ENCODE peak calls at places on chromosomes 16 and 17, in ten cellular contexts. One of them, this sample, is unnamed.
A peak's percentile ranks its signal among the peaks of the same experiment; 100 is the strongest.

GRCh38 chr16:87705780-87706277 is 60.0 kb downstream of the KLHDC4 start:
- DNase-seq in stomach: peak; percentile 37
- DNase-seq in NCI-H510A: peak; percentile 71
- DNase-seq in dorsolateral prefrontal cortex: no peak
- DNase-seq in HCEC 1CT: no peak
- DNase-seq in T47D: no peak
- DNase-seq in activated T-cell treated with anti-CD3 and anti-CD28 coated beads for 1 hour: no peak
- DNase-seq in Peyer's patch: no peak
- DNase-seq in K562: no peak
- DNase-seq in pulmonary artery endothelial cell: no peak
- DNase-seq in this sample: no peak

GRCh38 chr17:55601874-55602364 is 90.7 kb upstream of the SMIM36 start:
- DNase-seq in Peyer's patch: no peak
- DNase-seq in T47D: peak; percentile 38
- DNase-seq in dorsolateral prefrontal cortex: no peak
- DNase-seq in NCI-H510A: no peak
- DNase-seq in stomach: no peak
- DNase-seq in HCEC 1CT: peak; percentile 50
- DNase-seq in pulmonary artery endothelial cell: no peak
- DNase-seq in activated T-cell treated with anti-CD3 and anti-CD28 coated beads for 1 hour: no peak
- DNase-seq in K562: peak; percentile 43
- DNase-seq in this sample: no peak

GRCh38 chr16:62477796-62478195 is 441.6 kb upstream of the CDH8 start:
- DNase-seq in activated T-cell treated with anti-CD3 and anti-CD28 coated beads for 1 hour: no peak
- DNase-seq in stomach: no peak
- DNase-seq in NCI-H510A: no peak
- DNase-seq in T47D: no peak
- DNase-seq in pulmonary artery endothelial cell: no peak
- DNase-seq in K562: no peak
- DNase-seq in HCEC 1CT: no peak
- DNase-seq in dorsolateral prefrontal cortex: no peak
- DNase-seq in Peyer's patch: peak; percentile 33
- DNase-seq in this sample: no peak

GRCh38 chr17:13460646-13461045 is 141.1 kb downstream of the HS3ST3A1 start:
- DNase-seq in stomach: no peak
- DNase-seq in HCEC 1CT: no peak
- DNase-seq in Peyer's patch: no peak
- DNase-seq in K562: no peak
- DNase-seq in T47D: no peak
- DNase-seq in dorsolateral prefrontal cortex: no peak
- DNase-seq in pulmonary artery endothelial cell: no peak
- DNase-seq in activated T-cell treated with anti-CD3 and anti-CD28 coated beads for 1 hour: no peak
- DNase-seq in NCI-H510A: no peak
- DNase-seq in this sample: no peak

GRCh38 chr17:27782791-27783206 is 17.5 kb downstream of the NOS2 start:
- DNase-seq in dorsolateral prefrontal cortex: no peak
- DNase-seq in pulmonary artery endothelial cell: no peak
- DNase-seq in stomach: no peak
- DNase-seq in NCI-H510A: no peak
- DNase-seq in activated T-cell treated with anti-CD3 and anti-CD28 coated beads for 1 hour: no peak
- DNase-seq in Peyer's patch: no peak
- DNase-seq in HCEC 1CT: no peak
- DNase-seq in K562: no peak
- DNase-seq in T47D: no peak
- DNase-seq in this sample: no peak

GRCh38 chr17:49546546-49547535 is 28.8 kb upstream of the NXPH3 start:
- DNase-seq in dorsolateral prefrontal cortex: no peak
- DNase-seq in NCI-H510A: no peak
- DNase-seq in K562: no peak
- DNase-seq in T47D: no peak
- DNase-seq in HCEC 1CT: no peak
- DNase-seq in activated T-cell treated with anti-CD3 and anti-CD28 coated beads for 1 hour: no peak
- DNase-seq in Peyer's patch: no peak
- DNase-seq in stomach: no peak
- DNase-seq in pulmonary artery endothelial cell: no peak
- DNase-seq in this sample: no peak

GRCh38 chr16:27984121-27984520 is 79.4 kb downstream of the GSG1L start:
- DNase-seq in Peyer's patch: no peak
- DNase-seq in pulmonary artery endothelial cell: no peak
- DNase-seq in K562: no peak
- DNase-seq in HCEC 1CT: no peak
- DNase-seq in stomach: no peak
- DNase-seq in dorsolateral prefrontal cortex: no peak
- DNase-seq in activated T-cell treated with anti-CD3 and anti-CD28 coated beads for 1 hour: no peak
- DNase-seq in NCI-H510A: no peak
- DNase-seq in T47D: no peak
- DNase-seq in this sample: no peak

GRCh38 chr17:21573961-21574610 is 118.2 kb upstream of the KCNJ18 start:
- DNase-seq in dorsolateral prefrontal cortex: peak; percentile 69
- DNase-seq in T47D: no peak
- DNase-seq in K562: peak; percentile 11
- DNase-seq in activated T-cell treated with anti-CD3 and anti-CD28 coated beads for 1 hour: peak; percentile 26
- DNase-seq in pulmonary artery endothelial cell: no peak
- DNase-seq in Peyer's patch: peak; percentile 52
- DNase-seq in HCEC 1CT: peak; percentile 20
- DNase-seq in NCI-H510A: peak; percentile 37
- DNase-seq in stomach: peak; percentile 54
- DNase-seq in this sample: peak; percentile 63

GRCh38 chr17:21010705-21011596 is 31.9 kb downstream of the USP22 start:
- DNase-seq in activated T-cell treated with anti-CD3 and anti-CD28 coated beads for 1 hour: no peak
- DNase-seq in NCI-H510A: no peak
- DNase-seq in HCEC 1CT: no peak
- DNase-seq in Peyer's patch: peak; percentile 49
- DNase-seq in stomach: no peak
- DNase-seq in pulmonary artery endothelial cell: no peak
- DNase-seq in T47D: no peak
- DNase-seq in K562: no peak
- DNase-seq in dorsolateral prefrontal cortex: no peak
- DNase-seq in this sample: no peak

GRCh38 chr17:41511130-41511529 is 5.7 kb upstream of the KRT13 start:
- DNase-seq in NCI-H510A: peak; percentile 25
- DNase-seq in pulmonary artery endothelial cell: no peak
- DNase-seq in HCEC 1CT: no peak
- DNase-seq in activated T-cell treated with anti-CD3 and anti-CD28 coated beads for 1 hour: no peak
- DNase-seq in K562: peak; percentile 89
- DNase-seq in stomach: peak; percentile 53
- DNase-seq in Peyer's patch: peak; percentile 70
- DNase-seq in T47D: no peak
- DNase-seq in dorsolateral prefrontal cortex: no peak
- DNase-seq in this sample: no peak

GRCh38 chr17:45889579-45889978 is 4.8 kb upstream of the MAPT start:
- DNase-seq in K562: no peak
- DNase-seq in stomach: no peak
- DNase-seq in T47D: no peak
- DNase-seq in NCI-H510A: no peak
- DNase-seq in Peyer's patch: no peak
- DNase-seq in dorsolateral prefrontal cortex: no peak
- DNase-seq in activated T-cell treated with anti-CD3 and anti-CD28 coated beads for 1 hour: no peak
- DNase-seq in HCEC 1CT: no peak
- DNase-seq in pulmonary artery endothelial cell: no peak
- DNase-seq in this sample: no peak

GRCh38 chr17:64326420-64327054 is 63.5 kb upstream of the TEX2 start:
- DNase-seq in HCEC 1CT: no peak
- DNase-seq in T47D: no peak
- DNase-seq in stomach: peak; percentile 44
- DNase-seq in activated T-cell treated with anti-CD3 and anti-CD28 coated beads for 1 hour: no peak
- DNase-seq in Peyer's patch: no peak
- DNase-seq in pulmonary artery endothelial cell: no peak
- DNase-seq in dorsolateral prefrontal cortex: no peak
- DNase-seq in NCI-H510A: no peak
- DNase-seq in K562: no peak
- DNase-seq in this sample: no peak

GRCh38 chr17:21143695-21144094 is 16.9 kb downstream of the DHRS7B start:
- DNase-seq in T47D: no peak
- DNase-seq in HCEC 1CT: no peak
- DNase-seq in activated T-cell treated with anti-CD3 and anti-CD28 coated beads for 1 hour: no peak
- DNase-seq in dorsolateral prefrontal cortex: no peak
- DNase-seq in NCI-H510A: no peak
- DNase-seq in stomach: no peak
- DNase-seq in Peyer's patch: no peak
- DNase-seq in K562: no peak
- DNase-seq in pulmonary artery endothelial cell: no peak
- DNase-seq in this sample: no peak

GRCh38 chr16:57264950-57265371 is 19.5 kb downstream of the PLLP start:
- DNase-seq in pulmonary artery endothelial cell: no peak
- DNase-seq in T47D: no peak
- DNase-seq in NCI-H510A: peak; percentile 58
- DNase-seq in HCEC 1CT: no peak
- DNase-seq in dorsolateral prefrontal cortex: peak; percentile 8
- DNase-seq in activated T-cell treated with anti-CD3 and anti-CD28 coated beads for 1 hour: no peak
- DNase-seq in stomach: peak; percentile 94
- DNase-seq in Peyer's patch: peak; percentile 83
- DNase-seq in K562: no peak
- DNase-seq in this sample: no peak

GRCh38 chr17:50687200-50688066 is 20.3 kb downstream of the ANKRD40 start:
- DNase-seq in NCI-H510A: peak; percentile 83
- DNase-seq in dorsolateral prefrontal cortex: no peak
- DNase-seq in K562: no peak
- DNase-seq in stomach: no peak
- DNase-seq in Peyer's patch: no peak
- DNase-seq in pulmonary artery endothelial cell: no peak
- DNase-seq in HCEC 1CT: no peak
- DNase-seq in T47D: no peak
- DNase-seq in activated T-cell treated with anti-CD3 and anti-CD28 coated beads for 1 hour: no peak
- DNase-seq in this sample: no peak

GRCh38 chr17:29237476-29238132 is 9.1 kb upstream of the CRYBA1 start:
- DNase-seq in Peyer's patch: no peak
- DNase-seq in stomach: no peak
- DNase-seq in T47D: no peak
- DNase-seq in HCEC 1CT: peak; percentile 80
- DNase-seq in dorsolateral prefrontal cortex: no peak
- DNase-seq in activated T-cell treated with anti-CD3 and anti-CD28 coated beads for 1 hour: no peak
- DNase-seq in pulmonary artery endothelial cell: no peak
- DNase-seq in K562: peak; percentile 30
- DNase-seq in NCI-H510A: no peak
- DNase-seq in this sample: no peak

GRCh38 chr17:80257716-80258213 is 2.9 kb upstream of the RNF213 start:
- DNase-seq in pulmonary artery endothelial cell: no peak
- DNase-seq in Peyer's patch: no peak
- DNase-seq in HCEC 1CT: no peak
- DNase-seq in activated T-cell treated with anti-CD3 and anti-CD28 coated beads for 1 hour: no peak
- DNase-seq in T47D: no peak
- DNase-seq in NCI-H510A: no peak
- DNase-seq in K562: peak; percentile 54
- DNase-seq in stomach: no peak
- DNase-seq in dorsolateral prefrontal cortex: no peak
- DNase-seq in this sample: no peak

GRCh38 chr16:794091-794842 is 5.8 kb downstream of the CHTF18 start:
- DNase-seq in K562: no peak
- DNase-seq in NCI-H510A: no peak
- DNase-seq in Peyer's patch: no peak
- DNase-seq in stomach: no peak
- DNase-seq in T47D: no peak
- DNase-seq in dorsolateral prefrontal cortex: no peak
- DNase-seq in activated T-cell treated with anti-CD3 and anti-CD28 coated beads for 1 hour: no peak
- DNase-seq in pulmonary artery endothelial cell: no peak
- DNase-seq in HCEC 1CT: no peak
- DNase-seq in this sample: no peak

GRCh38 chr17:38410201-38410600 is 18.1 kb upstream of the ARHGAP23 start:
- DNase-seq in activated T-cell treated with anti-CD3 and anti-CD28 coated beads for 1 hour: no peak
- DNase-seq in dorsolateral prefrontal cortex: no peak
- DNase-seq in T47D: no peak
- DNase-seq in NCI-H510A: no peak
- DNase-seq in Peyer's patch: no peak
- DNase-seq in stomach: no peak
- DNase-seq in K562: no peak
- DNase-seq in HCEC 1CT: no peak
- DNase-seq in pulmonary artery endothelial cell: no peak
- DNase-seq in this sample: no peak

GRCh38 chr16:19737306-19737975 is 19.4 kb downstream of the IQCK start:
- DNase-seq in T47D: no peak
- DNase-seq in pulmonary artery endothelial cell: no peak
- DNase-seq in activated T-cell treated with anti-CD3 and anti-CD28 coated beads for 1 hour: no peak
- DNase-seq in K562: no peak
- DNase-seq in NCI-H510A: no peak
- DNase-seq in stomach: no peak
- DNase-seq in Peyer's patch: no peak
- DNase-seq in dorsolateral prefrontal cortex: no peak
- DNase-seq in HCEC 1CT: no peak
- DNase-seq in this sample: no peak

GRCh38 chr16:72474511-72475123 is 302.7 kb upstream of the PMFBP1 start:
- DNase-seq in NCI-H510A: no peak
- DNase-seq in Peyer's patch: no peak
- DNase-seq in dorsolateral prefrontal cortex: no peak
- DNase-seq in K562: no peak
- DNase-seq in activated T-cell treated with anti-CD3 and anti-CD28 coated beads for 1 hour: no peak
- DNase-seq in T47D: no peak
- DNase-seq in pulmonary artery endothelial cell: no peak
- DNase-seq in HCEC 1CT: peak; percentile 83
- DNase-seq in stomach: no peak
- DNase-seq in this sample: no peak

GRCh38 chr17:2511138-2511461 is 588 bp downstream of the METTL16 start:
- DNase-seq in dorsolateral prefrontal cortex: no peak
- DNase-seq in T47D: no peak
- DNase-seq in NCI-H510A: no peak
- DNase-seq in pulmonary artery endothelial cell: no peak
- DNase-seq in stomach: no peak
- DNase-seq in HCEC 1CT: no peak
- DNase-seq in Peyer's patch: no peak
- DNase-seq in K562: no peak
- DNase-seq in activated T-cell treated with anti-CD3 and anti-CD28 coated beads for 1 hour: no peak
- DNase-seq in this sample: no peak

GRCh38 chr17:39208893-39209292 is 8.8 kb downstream of the RPL19 start:
- DNase-seq in activated T-cell treated with anti-CD3 and anti-CD28 coated beads for 1 hour: no peak
- DNase-seq in NCI-H510A: peak; percentile 29
- DNase-seq in pulmonary artery endothelial cell: no peak
- DNase-seq in K562: peak; percentile 59
- DNase-seq in HCEC 1CT: peak; percentile 57
- DNase-seq in T47D: no peak
- DNase-seq in dorsolateral prefrontal cortex: no peak
- DNase-seq in Peyer's patch: peak; percentile 63
- DNase-seq in stomach: peak; percentile 36
- DNase-seq in this sample: no peak

GRCh38 chr17:30567231-30568116 is 90.3 kb downstream of the GOSR1 start:
- DNase-seq in pulmonary artery endothelial cell: no peak
- DNase-seq in activated T-cell treated with anti-CD3 and anti-CD28 coated beads for 1 hour: no peak
- DNase-seq in dorsolateral prefrontal cortex: no peak
- DNase-seq in T47D: no peak
- DNase-seq in Peyer's patch: no peak
- DNase-seq in HCEC 1CT: no peak
- DNase-seq in NCI-H510A: no peak
- DNase-seq in K562: no peak
- DNase-seq in stomach: peak; percentile 7
- DNase-seq in this sample: no peak